ENCODE peak calls at places on chromosomes 5 and 9, in eight cellular contexts. N is ovary; T is osteocyte; W is dorsolateral prefrontal cortex; G is CD4-positive, alpha-beta T cell; C is lower lobe of right lung; D is cardiac fibroblast; F is HFFc6. L is an unnamed sample.

GRCh38 chr5:1795931-1796330 is 3.7 kb downstream of the MRPL36 start:
- DNase-seq in N (peak), T (no peak), W (no peak), G (no peak), C (no peak), D (no peak), F (no peak), L (no peak)

GRCh38 chr5:32585122-32585445 is 273 bp upstream of the SUB1 start:
- DNase-seq in N (no peak), T (no peak), W (no peak), G (no peak), C (no peak), D (no peak), F (no peak), L (no peak)

GRCh38 chr9:129736334-129736733 is 16.5 kb downstream of the PTGES start:
- DNase-seq in N (no peak), T (no peak), W (no peak), G (no peak), C (no peak), D (no peak), F (no peak), L (no peak)

GRCh38 chr9:125177888-125178287 is 11.7 kb downstream of the PPP6C start:
- DNase-seq in N (no peak), T (no peak), W (no peak), G (no peak), C (no peak), D (no peak), F (no peak), L (no peak)

GRCh38 chr9:16653491-16654407 is 216.7 kb downstream of the BNC2 start:
- DNase-seq in N (peak), T (no peak), W (no peak), G (no peak), C (no peak), D (peak), F (no peak), L (no peak)

GRCh38 chr5:100780376-100780870 is 122.7 kb downstream of the ST8SIA4 start:
- DNase-seq in N (no peak), T (no peak), W (no peak), G (no peak), C (no peak), D (no peak), F (no peak), L (no peak)

GRCh38 chr5:58315794-58316193 is 144.1 kb downstream of the PLK2 start:
- DNase-seq in N (no peak), T (no peak), W (no peak), G (no peak), C (no peak), D (no peak), F (no peak), L (no peak)

GRCh38 chr5:39599721-39600431 is 175.1 kb upstream of the DAB2 start:
- DNase-seq in N (no peak), T (no peak), W (no peak), G (no peak), C (no peak), D (peak), F (peak), L (no peak)

GRCh38 chr5:75952963-75953362 is 130.2 kb upstream of the SV2C start:
- DNase-seq in N (no peak), T (no peak), W (no peak), G (no peak), C (no peak), D (no peak), F (no peak), L (no peak)

GRCh38 chr5:30458681-30459080 is 734.8 kb upstream of the CDH6 start:
- DNase-seq in N (no peak), T (no peak), W (no peak), G (no peak), C (no peak), D (no peak), F (no peak), L (no peak)

GRCh38 chr5:32092938-32093812 is 80.9 kb downstream of the GOLPH3 start:
- DNase-seq in N (peak), T (no peak), W (peak), G (peak), C (no peak), D (peak), F (peak), L (no peak)

GRCh38 chr9:136799079-136799853 is 3.1 kb downstream of the CCDC183 start:
- DNase-seq in N (peak), T (no peak), W (no peak), G (no peak), C (peak), D (no peak), F (no peak), L (no peak)

GRCh38 chr5:114148253-114148652 is 213.6 kb upstream of the KCNN2 start:
- DNase-seq in N (no peak), T (no peak), W (no peak), G (no peak), C (no peak), D (no peak), F (no peak), L (no peak)

GRCh38 chr5:133393776-133394476 is 218.4 kb downstream of the FSTL4 start:
- DNase-seq in N (no peak), T (peak), W (no peak), G (no peak), C (no peak), D (no peak), F (no peak), L (peak)

GRCh38 chr5:97986069-97986468 is 787.4 kb upstream of the RGMB start:
- DNase-seq in N (no peak), T (no peak), W (no peak), G (no peak), C (no peak), D (peak), F (peak), L (no peak)

GRCh38 chr5:139291051-139291450 is 2.5 kb upstream of the MATR3 start:
- DNase-seq in N (no peak), T (no peak), W (no peak), G (no peak), C (no peak), D (no peak), F (no peak), L (no peak)

GRCh38 chr5:139284295-139284694 is 9.2 kb upstream of the MATR3 start:
- DNase-seq in N (no peak), T (no peak), W (no peak), G (no peak), C (no peak), D (no peak), F (no peak), L (no peak)

GRCh38 chr5:139285651-139286392 is 7.7 kb upstream of the MATR3 start:
- DNase-seq in N (no peak), T (no peak), W (no peak), G (no peak), C (no peak), D (no peak), F (no peak), L (no peak)

GRCh38 chr5:139283252-139284166 is 10.0 kb upstream of the MATR3 start:
- DNase-seq in N (no peak), T (no peak), W (no peak), G (no peak), C (no peak), D (no peak), F (no peak), L (no peak)

DNA sequence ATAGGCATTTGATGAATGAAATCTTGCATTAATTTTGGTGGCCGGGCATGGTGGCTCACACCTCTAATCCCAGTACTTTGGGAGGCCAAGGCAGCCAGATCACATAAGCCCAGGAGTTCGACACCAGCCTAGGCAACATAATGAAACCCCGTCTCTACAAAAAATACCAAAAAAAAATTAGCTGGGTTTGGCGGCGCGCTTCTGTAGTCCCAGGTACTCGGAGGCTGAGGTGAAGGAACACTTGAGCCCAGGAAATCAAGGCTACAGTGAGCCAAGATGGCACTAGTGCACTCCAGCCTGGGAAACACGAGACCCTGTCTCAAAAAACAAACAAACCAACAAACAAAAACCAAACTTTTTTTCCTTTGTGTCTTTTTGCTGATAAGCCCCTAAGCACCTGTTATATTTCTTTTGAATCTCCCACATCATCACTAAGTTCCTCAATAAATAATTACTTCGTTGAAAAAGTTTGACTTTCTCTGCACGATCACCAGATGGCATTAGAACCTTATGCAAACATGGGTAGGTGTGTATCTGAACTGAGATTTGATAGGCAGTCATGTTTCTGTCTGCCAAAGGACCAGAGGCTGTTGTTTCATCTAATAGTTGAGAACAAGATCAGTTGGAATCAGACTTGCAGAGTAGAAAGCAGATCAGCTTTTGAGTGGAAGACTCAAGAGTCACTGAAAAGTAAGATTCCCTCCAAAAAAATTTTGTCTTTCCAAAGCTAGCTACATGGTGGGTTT is 5.5 kb upstream of the MATR3 start:
- DNase-seq in N (no peak), T (no peak), W (no peak), G (no peak), C (no peak), D (no peak), F (no peak), L (no peak)
- TF ChIP-seq CTCF in N (no peak), T (no peak), W (peak), G (peak), C (no peak), D (no peak), F (no peak), L (no peak)

DNA sequence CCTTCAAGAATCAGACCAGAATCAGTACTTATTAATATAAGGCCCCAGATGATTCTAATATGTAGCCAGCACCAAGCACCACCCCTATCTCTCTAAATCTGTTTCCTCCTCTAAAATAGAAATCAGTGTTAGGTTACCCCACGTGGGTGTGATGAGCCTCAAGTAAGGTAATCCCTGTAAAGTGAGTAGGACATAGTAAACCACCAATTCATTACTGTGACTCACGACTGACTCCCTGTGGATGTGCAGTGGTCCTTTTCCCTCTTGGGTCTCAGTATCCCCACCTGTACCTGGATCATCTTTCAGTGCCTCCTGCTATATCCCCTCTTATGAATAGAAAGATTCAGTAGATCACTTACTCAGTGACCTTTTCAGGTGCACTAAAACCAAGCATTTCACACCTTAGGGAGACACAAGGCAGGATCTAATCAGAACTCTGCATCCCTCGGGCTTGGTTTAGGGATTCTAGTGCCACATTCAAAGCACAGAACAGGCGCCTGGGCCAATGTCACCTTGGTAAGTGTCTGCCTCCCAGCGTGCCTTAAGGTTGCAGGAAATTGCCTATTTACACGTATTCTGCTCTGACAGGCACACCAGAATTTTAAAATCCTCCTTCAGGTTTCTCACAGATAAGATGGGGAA is 12.2 kb upstream of the ALDH1B1 start:
- DNase-seq in N (no peak), T (no peak), W (no peak), G (no peak), C (no peak), D (no peak), F (no peak), L (no peak)
- TF ChIP-seq CTCF in N (no peak), T (no peak), W (no peak), G (no peak), C (no peak), D (no peak), F (no peak), L (no peak)

DNA sequence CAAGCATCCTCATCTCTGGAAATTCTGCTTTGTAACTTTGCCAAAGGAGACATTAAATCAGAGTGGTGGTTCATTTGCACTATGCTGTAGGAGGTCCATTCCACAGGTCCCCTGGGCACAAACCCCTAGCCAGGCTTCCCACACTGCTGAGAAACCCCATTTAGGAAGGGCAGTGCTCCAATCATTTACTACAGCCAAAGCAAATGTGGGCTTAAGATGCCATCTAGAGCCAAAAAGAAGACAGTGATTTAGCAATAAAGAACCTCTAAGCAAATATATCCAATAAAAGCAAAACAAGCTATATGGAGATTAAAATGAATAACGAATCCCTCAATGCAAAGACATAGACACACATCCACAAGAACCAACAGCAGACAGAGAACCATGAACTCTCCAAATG is 129.0 kb upstream of the ALDH1B1 start:
- DNase-seq in N (no peak), T (peak), W (no peak), G (no peak), C (no peak), D (peak), F (peak), L (no peak)
- TF ChIP-seq CTCF in N (no peak), T (peak), W (no peak), G (no peak), C (peak), D (peak), F (peak), L (peak)

GRCh38 chr5:69091771-69092170 is 2.0 kb upstream of the SLC30A5 start:
- DNase-seq in N (no peak), T (no peak), W (no peak), G (no peak), C (no peak), D (no peak), F (no peak), L (no peak)

GRCh38 chr5:69092969-69093368 is 845 bp upstream of the SLC30A5 start:
- DNase-seq in N (no peak), T (no peak), W (no peak), G (no peak), C (no peak), D (no peak), F (no peak), L (no peak)

GRCh38 chr5:69099302-69099701 is 5.5 kb downstream of the SLC30A5 start:
- DNase-seq in N (no peak), T (no peak), W (no peak), G (no peak), C (no peak), D (no peak), F (no peak), L (no peak)

GRCh38 chr5:69093771-69094570 is at the start of gene SLC30A5:
- DNase-seq in N (peak), T (peak), W (peak), G (peak), C (peak), D (peak), F (peak), L (peak)
- TF ChIP-seq CTCF in N (peak), T (peak), W (peak), G (peak), C (peak), D (peak), F (peak), L (peak)

GRCh38 chr9:95370064-95370463 is 52.6 kb upstream of the FANCC start:
- DNase-seq in N (no peak), T (peak), W (no peak), G (no peak), C (no peak), D (no peak), F (no peak), L (no peak)
- TF ChIP-seq CTCF in N (no peak), T (no peak), W (no peak), G (no peak), C (no peak), D (no peak), F (no peak), L (no peak)

DNA sequence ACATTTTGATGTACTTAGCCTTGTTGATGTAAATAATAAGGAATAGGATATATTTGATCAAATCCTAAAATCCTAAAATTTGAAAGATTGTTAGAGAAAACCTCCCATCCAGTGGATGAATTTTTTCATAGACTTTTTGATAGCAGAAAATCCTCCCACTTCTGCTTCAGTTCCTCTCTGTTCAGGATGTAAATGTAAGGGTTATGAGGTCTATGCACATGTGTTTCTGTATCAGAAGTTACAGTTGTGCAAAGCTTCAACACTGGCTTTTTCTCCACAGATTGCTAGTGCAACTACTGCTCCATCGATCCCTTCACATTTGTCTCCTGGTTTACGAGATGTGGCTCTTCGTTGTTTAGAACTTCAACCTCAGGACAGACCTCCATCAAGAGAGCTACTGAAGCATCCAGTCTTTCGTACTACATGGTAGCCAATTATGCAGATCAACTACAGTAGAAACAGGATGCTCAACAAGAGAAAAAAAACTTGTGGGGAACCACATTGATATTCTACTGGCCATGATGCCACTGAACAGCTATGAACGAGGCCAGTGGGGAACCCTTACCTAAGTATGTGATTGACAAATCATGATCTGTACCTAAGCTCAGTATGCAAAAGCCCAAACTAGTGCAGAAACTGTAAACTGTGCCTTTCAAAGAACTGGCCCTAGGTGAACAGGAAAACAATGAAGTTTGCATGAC is 16.0 kb upstream of the SETD9 start:
- DNase-seq in N (no peak), T (no peak), W (no peak), G (no peak), C (no peak), D (no peak), F (no peak), L (no peak)
- TF ChIP-seq CTCF in N (no peak), T (no peak), W (no peak), G (no peak), C (no peak), D (no peak), F (no peak), L (no peak)

L was measured in type B pancreatic cell.